ENCODE peak calls at places on chromosomes 7 and 10, in seven cellular contexts. One of them, this sample, is unnamed.

GRCh38 chr7:48938539-48938938 is 14.2 kb downstream of the CDC14C start:
- DNase-seq in NCI-H2081: no peak
- DNase-seq in activated T-helper 1 cell treated with Interleukin-2 at 50 U/mL for 16 hours: no peak
- DNase-seq in tibial nerve: no peak
- DNase-seq in T-helper 9 cell: no peak
- DNase-seq in dorsolateral prefrontal cortex: no peak
- DNase-seq in esophagus squamous epithelium: no peak
- DNase-seq in this sample: no peak

GRCh38 chr10:14093735-14094484 is 236.8 kb downstream of the FRMD4A start:
- DNase-seq in NCI-H2081: peak
- DNase-seq in esophagus squamous epithelium: no peak
- DNase-seq in activated T-helper 1 cell treated with Interleukin-2 at 50 U/mL for 16 hours: no peak
- DNase-seq in dorsolateral prefrontal cortex: no peak
- DNase-seq in tibial nerve: no peak
- DNase-seq in T-helper 9 cell: no peak
- DNase-seq in this sample: no peak

GRCh38 chr7:43954524-43955228 is 28.4 kb downstream of the UBE2D4 start:
- DNase-seq in NCI-H2081: peak
- DNase-seq in activated T-helper 1 cell treated with Interleukin-2 at 50 U/mL for 16 hours: no peak
- DNase-seq in T-helper 9 cell: no peak
- DNase-seq in tibial nerve: no peak
- DNase-seq in esophagus squamous epithelium: no peak
- DNase-seq in dorsolateral prefrontal cortex: peak
- DNase-seq in this sample: no peak

GRCh38 chr7:31488562-31489203 is 25.2 kb upstream of the ITPRID1 start:
- DNase-seq in tibial nerve: no peak
- DNase-seq in T-helper 9 cell: no peak
- DNase-seq in NCI-H2081: peak
- DNase-seq in esophagus squamous epithelium: no peak
- DNase-seq in activated T-helper 1 cell treated with Interleukin-2 at 50 U/mL for 16 hours: peak
- DNase-seq in dorsolateral prefrontal cortex: peak
- DNase-seq in this sample: no peak

GRCh38 chr7:134453526-134453925 is 5.4 kb downstream of the AKR1B1 start:
- DNase-seq in T-helper 9 cell: no peak
- DNase-seq in NCI-H2081: no peak
- DNase-seq in activated T-helper 1 cell treated with Interleukin-2 at 50 U/mL for 16 hours: no peak
- DNase-seq in tibial nerve: no peak
- DNase-seq in dorsolateral prefrontal cortex: no peak
- DNase-seq in esophagus squamous epithelium: no peak
- DNase-seq in this sample: no peak

GRCh38 chr7:31019509-31019908 is 32.6 kb upstream of the ADCYAP1R1 start:
- DNase-seq in tibial nerve: no peak
- DNase-seq in esophagus squamous epithelium: no peak
- DNase-seq in activated T-helper 1 cell treated with Interleukin-2 at 50 U/mL for 16 hours: no peak
- DNase-seq in NCI-H2081: no peak
- DNase-seq in dorsolateral prefrontal cortex: no peak
- DNase-seq in T-helper 9 cell: no peak
- DNase-seq in this sample: no peak

GRCh38 chr10:71569775-71570588 is 149.6 kb downstream of the C10orf105 start:
- DNase-seq in activated T-helper 1 cell treated with Interleukin-2 at 50 U/mL for 16 hours: peak
- DNase-seq in tibial nerve: peak
- DNase-seq in NCI-H2081: peak
- DNase-seq in dorsolateral prefrontal cortex: peak
- DNase-seq in T-helper 9 cell: peak
- DNase-seq in esophagus squamous epithelium: no peak
- DNase-seq in this sample: peak

GRCh38 chr7:44212581-44213184 is 11.9 kb downstream of the YKT6 start:
- DNase-seq in T-helper 9 cell: no peak
- DNase-seq in activated T-helper 1 cell treated with Interleukin-2 at 50 U/mL for 16 hours: no peak
- DNase-seq in dorsolateral prefrontal cortex: no peak
- DNase-seq in tibial nerve: no peak
- DNase-seq in esophagus squamous epithelium: no peak
- DNase-seq in NCI-H2081: no peak
- DNase-seq in this sample: no peak

GRCh38 chr7:2116903-2117680 is 115.7 kb downstream of the MAD1L1 start:
- DNase-seq in NCI-H2081: no peak
- DNase-seq in tibial nerve: no peak
- DNase-seq in dorsolateral prefrontal cortex: peak
- DNase-seq in esophagus squamous epithelium: no peak
- DNase-seq in T-helper 9 cell: no peak
- DNase-seq in activated T-helper 1 cell treated with Interleukin-2 at 50 U/mL for 16 hours: no peak
- DNase-seq in this sample: no peak

GRCh38 chr10:110609592-110609991 is 34.5 kb upstream of the RBM20 start:
- DNase-seq in esophagus squamous epithelium: no peak
- DNase-seq in NCI-H2081: peak
- DNase-seq in activated T-helper 1 cell treated with Interleukin-2 at 50 U/mL for 16 hours: no peak
- DNase-seq in dorsolateral prefrontal cortex: no peak
- DNase-seq in T-helper 9 cell: no peak
- DNase-seq in tibial nerve: no peak
- DNase-seq in this sample: no peak

GRCh38 chr10:119305860-119306513 is 98.6 kb downstream of the GRK5 start:
- DNase-seq in T-helper 9 cell: peak
- DNase-seq in esophagus squamous epithelium: peak
- DNase-seq in tibial nerve: peak
- DNase-seq in dorsolateral prefrontal cortex: peak
- DNase-seq in NCI-H2081: peak
- DNase-seq in activated T-helper 1 cell treated with Interleukin-2 at 50 U/mL for 16 hours: peak
- DNase-seq in this sample: peak

GRCh38 chr7:4552985-4553384 is 129.1 kb upstream of the FOXK1 start:
- DNase-seq in T-helper 9 cell: no peak
- DNase-seq in tibial nerve: no peak
- DNase-seq in dorsolateral prefrontal cortex: no peak
- DNase-seq in activated T-helper 1 cell treated with Interleukin-2 at 50 U/mL for 16 hours: no peak
- DNase-seq in esophagus squamous epithelium: no peak
- DNase-seq in NCI-H2081: no peak
- DNase-seq in this sample: no peak

GRCh38 chr10:558891-559766 is 130.3 kb downstream of the DIP2C start:
- DNase-seq in dorsolateral prefrontal cortex: no peak
- DNase-seq in tibial nerve: no peak
- DNase-seq in esophagus squamous epithelium: no peak
- DNase-seq in NCI-H2081: no peak
- DNase-seq in T-helper 9 cell: no peak
- DNase-seq in activated T-helper 1 cell treated with Interleukin-2 at 50 U/mL for 16 hours: no peak
- DNase-seq in this sample: no peak

GRCh38 chr10:70162892-70163201 is 7.5 kb downstream of the SAR1A start:
- DNase-seq in esophagus squamous epithelium: no peak
- DNase-seq in dorsolateral prefrontal cortex: no peak
- DNase-seq in activated T-helper 1 cell treated with Interleukin-2 at 50 U/mL for 16 hours: no peak
- DNase-seq in NCI-H2081: no peak
- DNase-seq in T-helper 9 cell: no peak
- DNase-seq in tibial nerve: no peak
- DNase-seq in this sample: peak

GRCh38 chr10:21807162-21807561 is 196.4 kb downstream of the DNAJC1 start:
- DNase-seq in T-helper 9 cell: no peak
- DNase-seq in NCI-H2081: peak
- DNase-seq in dorsolateral prefrontal cortex: no peak
- DNase-seq in tibial nerve: no peak
- DNase-seq in activated T-helper 1 cell treated with Interleukin-2 at 50 U/mL for 16 hours: no peak
- DNase-seq in esophagus squamous epithelium: no peak
- DNase-seq in this sample: no peak

GRCh38 chr10:131167036-131167860 is 144.3 kb downstream of the TCERG1L start:
- DNase-seq in esophagus squamous epithelium: no peak
- DNase-seq in dorsolateral prefrontal cortex: no peak
- DNase-seq in NCI-H2081: no peak
- DNase-seq in tibial nerve: no peak
- DNase-seq in activated T-helper 1 cell treated with Interleukin-2 at 50 U/mL for 16 hours: no peak
- DNase-seq in T-helper 9 cell: no peak
- DNase-seq in this sample: no peak

GRCh38 chr10:21329995-21330627 is 195.4 kb downstream of the SKIDA1 start:
- DNase-seq in T-helper 9 cell: no peak
- DNase-seq in activated T-helper 1 cell treated with Interleukin-2 at 50 U/mL for 16 hours: no peak
- DNase-seq in esophagus squamous epithelium: no peak
- DNase-seq in NCI-H2081: peak
- DNase-seq in dorsolateral prefrontal cortex: no peak
- DNase-seq in tibial nerve: no peak
- DNase-seq in this sample: no peak

GRCh38 chr7:36278767-36279171 is 110.9 kb upstream of the ANLN start:
- DNase-seq in T-helper 9 cell: no peak
- DNase-seq in dorsolateral prefrontal cortex: no peak
- DNase-seq in NCI-H2081: no peak
- DNase-seq in esophagus squamous epithelium: no peak
- DNase-seq in tibial nerve: no peak
- DNase-seq in activated T-helper 1 cell treated with Interleukin-2 at 50 U/mL for 16 hours: no peak
- DNase-seq in this sample: no peak

GRCh38 chr10:30432631-30433285 is 1.2 kb upstream of the MAP3K8 start:
- DNase-seq in activated T-helper 1 cell treated with Interleukin-2 at 50 U/mL for 16 hours: no peak
- DNase-seq in NCI-H2081: no peak
- DNase-seq in dorsolateral prefrontal cortex: no peak
- DNase-seq in esophagus squamous epithelium: no peak
- DNase-seq in tibial nerve: no peak
- DNase-seq in T-helper 9 cell: no peak
- DNase-seq in this sample: no peak